ENCODE peak calls at places on chromosomes 12 and 14, in seven cellular contexts. G is bronchial epithelial cell, H is mammary epithelial cell, Z is NCI-H1417, L is heart right ventricle, Q is transverse colon, N is C1 segment of cervical spinal cord. C is an unnamed sample.

GRCh38 chr14:77186911-77187648 is 5.5 kb downstream of the TMEM63C start:
- DNase-seq in G (peak), H (peak), Z (no peak), L (no peak), Q (peak), N (no peak), C (peak)

GRCh38 chr14:42143114-42143513 is 536.4 kb downstream of the LRFN5 start:
- DNase-seq in G (no peak), H (no peak), Z (no peak), L (no peak), Q (no peak), N (no peak), C (no peak)

GRCh38 chr12:21773263-21773741 is 1.2 kb downstream of the KCNJ8 start:
- DNase-seq in G (peak), H (no peak), Z (no peak), L (peak), Q (peak), N (no peak), C (no peak)

GRCh38 chr14:68711551-68712437 is 81.1 kb downstream of the ZFP36L1 start:
- DNase-seq in G (no peak), H (no peak), Z (no peak), L (no peak), Q (no peak), N (no peak), C (no peak)

GRCh38 chr12:98062464-98063245 is 452.7 kb upstream of the TMPO start:
- DNase-seq in G (no peak), H (no peak), Z (no peak), L (no peak), Q (no peak), N (no peak), C (no peak)

GRCh38 chr14:44374906-44375305 is 132.2 kb downstream of the FSCB start:
- DNase-seq in G (no peak), H (no peak), Z (no peak), L (no peak), Q (no peak), N (no peak), C (no peak)

GRCh38 chr12:124525455-124525854 is 42.0 kb downstream of the NCOR2 start:
- DNase-seq in G (no peak), H (no peak), Z (no peak), L (no peak), Q (no peak), N (no peak), C (no peak)

GRCh38 chr14:80164991-80165390 is 46.3 kb downstream of the DIO2 start:
- DNase-seq in G (peak), H (peak), Z (no peak), L (no peak), Q (no peak), N (no peak), C (no peak)

GRCh38 chr12:52125499-52125900 is 46.0 kb downstream of the SMIM41 start:
- DNase-seq in G (no peak), H (no peak), Z (peak), L (no peak), Q (no peak), N (no peak), C (no peak)

GRCh38 chr12:53586745-53587144 is 39.4 kb downstream of the ATF7 start:
- DNase-seq in G (no peak), H (peak), Z (no peak), L (no peak), Q (no peak), N (no peak), C (no peak)

GRCh38 chr14:65784574-65784973 is 372.0 kb downstream of the FUT8 start:
- DNase-seq in G (no peak), H (no peak), Z (no peak), L (no peak), Q (no peak), N (no peak), C (no peak)

GRCh38 chr12:96239711-96240234 is 45.6 kb downstream of the ELK3 start:
- DNase-seq in G (no peak), H (no peak), Z (no peak), L (peak), Q (peak), N (no peak), C (no peak)

GRCh38 chr12:119459481-119459880 is 125.0 kb downstream of the CCDC60 start:
- DNase-seq in G (no peak), H (no peak), Z (no peak), L (no peak), Q (no peak), N (no peak), C (no peak)

GRCh38 chr14:37697489-37698121 is 102.2 kb downstream of the TTC6 start:
- DNase-seq in G (peak), H (peak), Z (no peak), L (no peak), Q (no peak), N (no peak), C (no peak)

C was measured in chondrocyte.